ENCODE peak calls at places on chromosomes 16 and 17, in six cellular contexts. V is IMR-90, X is adrenal gland, R is thoracic aorta, B is uterus, Z is stomach. N is an unnamed sample.

GRCh38 chr17:21381076-21381706 is 5.0 kb downstream of the KCNJ12 start:
- DNase-seq in V (no peak), X (no peak), R (no peak), B (no peak), Z (peak; percentile 72), N (no peak)

GRCh38 chr17:48259710-48260291 is 152.2 kb downstream of the SNX11 start:
- DNase-seq in V (peak; percentile 45), X (no peak), R (no peak), B (no peak), Z (no peak), N (peak; percentile 54)

GRCh38 chr16:89720520-89720858 is 209 bp downstream of the VPS9D1 start:
- DNase-seq in V (no peak), X (peak; percentile 75), R (no peak), B (no peak), Z (peak; percentile 52), N (peak; percentile 83)

GRCh38 chr17:74972107-74972972 is at the start of gene HID1:
- DNase-seq in V (no peak), X (peak; percentile 58), R (no peak), B (no peak), Z (peak; percentile 91), N (peak; percentile 17)

GRCh38 chr16:86723699-86724098 is 145.3 kb downstream of the FOXL1 start:
- DNase-seq in V (no peak), X (no peak), R (no peak), B (no peak), Z (no peak), N (peak; percentile 44)

GRCh38 chr17:9170822-9171221 is 149.5 kb downstream of the NTN1 start:
- DNase-seq in V (no peak), X (no peak), R (no peak), B (no peak), Z (no peak), N (no peak)

GRCh38 chr17:60383379-60383778 is 8.6 kb downstream of the USP32 start:
- DNase-seq in V (no peak), X (no peak), R (no peak), B (no peak), Z (no peak), N (no peak)

GRCh38 chr17:51085150-51085805 is 35.4 kb downstream of the SPAG9 start:
- DNase-seq in V (peak; percentile 39), X (no peak), R (no peak), B (no peak), Z (no peak), N (peak; percentile 23)

GRCh38 chr17:8151641-8152111 is 528 bp downstream of the PER1 start:
- DNase-seq in V (peak; percentile 67), X (peak; percentile 92), R (peak; percentile 84), B (peak; percentile 96), Z (peak; percentile 90), N (peak; percentile 88)

GRCh38 chr16:52742052-52742451 is 195.1 kb upstream of the TOX3 start:
- DNase-seq in V (no peak), X (no peak), R (no peak), B (no peak), Z (no peak), N (no peak)

GRCh38 chr17:81173761-81174160 is 7.7 kb upstream of the AATK start:
- DNase-seq in V (no peak), X (no peak), R (no peak), B (no peak), Z (no peak), N (no peak)

GRCh38 chr17:16521070-16521727 is 29.2 kb upstream of the LRRC75A start:
- DNase-seq in V (peak; percentile 91), X (peak; percentile 89), R (no peak), B (peak; percentile 84), Z (peak; percentile 77), N (peak; percentile 87)

GRCh38 chr17:70060415-70060814 is 14.6 kb upstream of the KCNJ16 start:
- DNase-seq in V (peak; percentile 45), X (no peak), R (no peak), B (no peak), Z (peak; percentile 36), N (no peak)

GRCh38 chr16:50781043-50781442 is 39.2 kb downstream of the CYLD start:
- DNase-seq in V (peak; percentile 8), X (no peak), R (no peak), B (no peak), Z (no peak), N (no peak)

GRCh38 chr17:42198897-42199296 is 4.6 kb upstream of the GHDC start:
- DNase-seq in V (no peak), X (peak; percentile 71), R (no peak), B (no peak), Z (no peak), N (no peak)

GRCh38 chr16:85086347-85087291 is 25.7 kb downstream of the CIBAR2 start:
- DNase-seq in V (peak; percentile 46), X (peak; percentile 74), R (no peak), B (peak; percentile 71), Z (peak; percentile 78), N (peak; percentile 65)

GRCh38 chr17:80008383-80008840 is 27.3 kb downstream of the TBC1D16 start:
- DNase-seq in V (peak; percentile 48), X (peak; percentile 87), R (no peak), B (peak; percentile 78), Z (peak; percentile 92), N (peak; percentile 65)

GRCh38 chr16:24858219-24859041 is 12.7 kb downstream of the SLC5A11 start:
- DNase-seq in V (peak; percentile 59), X (peak; percentile 71), R (no peak), B (no peak), Z (peak; percentile 39), N (peak; percentile 75)

GRCh38 chr17:4711671-4712111 is 1.3 kb downstream of the ARRB2 start:
- DNase-seq in V (no peak), X (no peak), R (no peak), B (no peak), Z (no peak), N (no peak)

GRCh38 chr16:3364774-3365427 is 9.2 kb downstream of the OR2C1 start:
- DNase-seq in V (peak; percentile 95), X (peak; percentile 91), R (peak; percentile 39), B (peak; percentile 75), Z (peak; percentile 74), N (peak; percentile 97)

GRCh38 chr17:38454528-38454927 is 26.3 kb downstream of the ARHGAP23 start:
- DNase-seq in V (peak; percentile 80), X (peak; percentile 95), R (peak; percentile 77), B (peak; percentile 87), Z (peak; percentile 63), N (no peak)
- H3K27ac ChIP-seq in V (peak overlapping the region; percentile 90), X (no peak overlapping the region), R (peak overlapping the region; percentile 85), B (peak overlapping the region; percentile 88), Z (peak overlapping the region; percentile 40), N (peak overlapping the region; percentile 61)

DNA sequence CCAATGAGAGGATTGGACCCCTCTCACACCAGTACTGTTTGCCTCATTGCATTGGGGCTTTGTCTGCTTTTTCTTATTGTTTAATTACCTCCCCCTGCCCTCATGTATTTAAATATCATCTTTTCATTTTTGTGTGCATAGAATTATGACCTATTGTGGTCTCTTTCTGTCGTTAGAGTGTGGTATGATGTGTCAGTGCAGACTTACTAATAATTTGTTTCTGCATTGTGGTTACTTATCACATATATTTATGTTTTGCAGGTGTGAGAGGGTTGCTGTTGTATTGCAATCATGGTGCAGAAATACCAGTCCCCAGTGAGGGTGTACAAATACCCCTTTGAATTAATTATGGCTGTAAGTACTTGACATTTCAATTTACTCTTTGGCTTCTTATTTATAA is 2.5 kb downstream of the SEC14L1 start:
- DNase-seq in V (no peak), X (no peak), R (no peak), B (no peak), Z (no peak), N (no peak)
- H3K4me3 ChIP-seq in V (no peak overlapping the region), X (no peak overlapping the region), R (no peak overlapping the region), B (no peak overlapping the region), Z (no peak overlapping the region), N (no peak overlapping the region)

DNA sequence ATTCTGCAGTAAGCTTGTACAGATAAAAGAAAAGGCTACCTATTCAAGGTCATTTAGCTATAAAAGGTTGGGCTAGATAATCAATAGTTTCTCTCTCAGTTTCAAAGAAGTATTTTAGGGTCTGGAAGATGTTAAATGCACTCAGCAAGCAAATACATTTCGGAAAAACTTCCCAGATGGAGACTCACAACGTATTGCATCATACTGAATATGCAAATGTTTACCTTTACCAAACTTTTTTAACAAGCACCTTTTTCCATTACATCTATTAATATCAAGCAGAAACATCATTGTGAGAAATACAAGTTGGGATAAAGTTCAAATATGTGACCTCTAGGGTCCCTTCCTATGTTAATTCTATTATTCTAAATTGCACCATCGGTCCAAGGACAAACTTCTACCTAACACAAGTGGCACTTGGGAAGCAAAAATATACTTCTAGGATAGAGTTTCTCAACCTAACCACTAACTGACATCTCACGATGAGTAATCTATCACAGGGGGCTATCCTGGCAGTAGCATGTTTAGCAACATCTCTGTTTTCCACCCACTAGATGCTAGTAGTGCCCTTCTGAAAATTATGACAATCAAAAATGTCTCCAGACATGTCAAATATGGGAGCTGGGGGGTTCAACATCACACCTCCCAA is 14.6 kb downstream of the KANSL1 start:
- DNase-seq in V (peak; percentile 44), X (no peak), R (no peak), B (no peak), Z (no peak), N (no peak)
- H3K4me1 ChIP-seq in V (peaks cover 3% of the 10 kb centered on the region), X (peaks cover 75% of the 10 kb centered on the region), R (peaks cover 50% of the 10 kb centered on the region), B (peaks cover 15% of the 10 kb centered on the region), Z (peaks cover 50% of the 10 kb centered on the region), N (peaks cover 37% of the 10 kb centered on the region)

DNA sequence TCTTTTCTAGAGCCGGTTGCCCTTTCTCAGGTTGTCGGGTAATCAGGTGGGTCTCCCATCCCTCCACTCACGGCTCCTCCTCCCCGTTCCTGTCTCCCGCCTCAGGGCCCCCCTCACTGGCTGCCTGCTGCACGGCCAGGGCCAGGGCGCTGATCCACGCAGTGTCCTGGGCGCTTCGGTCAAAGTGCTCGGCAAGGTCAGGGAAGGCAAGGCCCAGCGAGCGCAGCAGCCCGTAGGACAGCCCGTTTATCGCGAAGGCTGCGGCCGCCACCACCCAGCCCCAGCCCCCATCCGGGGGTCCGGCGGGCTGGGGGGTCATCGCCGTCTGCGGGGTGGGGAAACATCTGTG is 723 bp downstream of the SLC16A11 start:
- DNase-seq in V (no peak), X (no peak), R (no peak), B (no peak), Z (no peak), N (no peak)
- H3K27ac ChIP-seq in V (no peak overlapping the region), X (no peak overlapping the region), R (peak overlapping the region; percentile 23), B (peak overlapping the region; percentile 68), Z (peak overlapping the region; percentile 63), N (no peak overlapping the region)

DNA sequence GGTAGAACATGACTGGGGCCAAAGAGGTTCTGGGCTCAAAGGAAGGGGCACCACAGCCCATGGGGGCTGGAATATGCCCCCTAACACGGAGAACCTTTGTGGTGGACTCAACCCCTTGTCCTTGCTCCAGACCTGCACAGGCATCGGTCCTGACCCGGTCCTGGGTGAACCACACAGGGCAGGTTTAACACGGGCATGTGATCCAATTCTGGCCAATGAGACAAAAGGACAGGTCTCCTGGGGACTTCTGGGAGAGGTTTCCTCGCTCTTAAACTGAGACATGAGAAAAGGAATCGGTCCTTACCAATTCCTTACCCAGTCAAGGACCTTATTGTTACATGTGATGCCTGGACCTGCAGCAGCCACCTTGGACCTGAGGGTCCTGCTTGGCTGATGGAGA is 3.7 kb downstream of the DOC2B start:
- DNase-seq in V (no peak), X (no peak), R (no peak), B (no peak), Z (no peak), N (no peak)
- H3K4me3 ChIP-seq in V (no peak overlapping the region), X (no peak overlapping the region), R (no peak overlapping the region), B (no peak overlapping the region), Z (no peak overlapping the region), N (no peak overlapping the region)

GRCh38 chr17:73285916-73286862 is 24.5 kb upstream of the CPSF4L start:
- DNase-seq in V (no peak), X (no peak), R (no peak), B (no peak), Z (no peak), N (no peak)
- H3K4me1 ChIP-seq in V (peaks cover 27% of the 10 kb centered on the region), X (peaks cover 81% of the 10 kb centered on the region), R (peaks cover 26% of the 10 kb centered on the region), B (peaks cover 31% of the 10 kb centered on the region), Z (peaks cover 76% of the 10 kb centered on the region), N (peaks cover 16% of the 10 kb centered on the region)